ENCODE peak calls at places on chromosomes 2 and 18, in seven cellular contexts. J is WTC11, F is heart left ventricle, T is MM.1S, B is Calu3, Z is epithelial cell of esophagus, H is mucosa of descending colon. C is an unnamed sample.

GRCh38 chr2:240299710-240300068 is 135.8 kb upstream of the GPC1 start:
- DNase-seq in J (no peak), F (no peak), T (no peak), B (no peak), Z (no peak), H (no peak), C (no peak)

GRCh38 chr2:230903251-230904150 is 21.5 kb downstream of the GPR55 start:
- DNase-seq in J (no peak), F (no peak), T (peak; percentile 14), B (no peak), Z (no peak), H (peak; percentile 17), C (no peak)

GRCh38 chr2:86107031-86107430 is 996 bp downstream of the PTCD3 start:
- DNase-seq in J (no peak), F (no peak), T (peak; percentile 75), B (no peak), Z (peak; percentile 2), H (no peak), C (no peak)

GRCh38 chr2:179744341-179744740 is 117.1 kb downstream of the ZNF385B start:
- DNase-seq in J (no peak), F (no peak), T (no peak), B (no peak), Z (no peak), H (no peak), C (no peak)

GRCh38 chr2:182220318-182220717 is 206.5 kb downstream of the PDE1A start:
- DNase-seq in J (no peak), F (no peak), T (no peak), B (no peak), Z (no peak), H (no peak), C (no peak)

GRCh38 chr2:27762951-27763906 is 8.3 kb upstream of the MRPL33 start:
- DNase-seq in J (no peak), F (no peak), T (no peak), B (no peak), Z (no peak), H (no peak), C (no peak)

GRCh38 chr2:204049635-204050034 is 113.1 kb downstream of the ICOS start:
- DNase-seq in J (no peak), F (no peak), T (peak; percentile 83), B (no peak), Z (no peak), H (no peak), C (no peak)

GRCh38 chr2:26970244-26970927 is at the start of gene MAPRE3:
- DNase-seq in J (peak; percentile 97), F (peak; percentile 79), T (peak; percentile 76), B (peak; percentile 86), Z (peak; percentile 74), H (peak; percentile 89), C (peak; percentile 89)

GRCh38 chr18:37987901-37988300 is 422.3 kb upstream of the CELF4 start:
- DNase-seq in J (no peak), F (no peak), T (no peak), B (no peak), Z (no peak), H (no peak), C (no peak)

GRCh38 chr2:132971310-132972061 is 301.5 kb upstream of the LYPD1 start:
- DNase-seq in J (no peak), F (no peak), T (no peak), B (no peak), Z (no peak), H (no peak), C (no peak)

GRCh38 chr2:190646780-190647626 is 1.9 kb upstream of the NAB1 start:
- DNase-seq in J (no peak), F (no peak), T (no peak), B (no peak), Z (no peak), H (no peak), C (no peak)

DNA sequence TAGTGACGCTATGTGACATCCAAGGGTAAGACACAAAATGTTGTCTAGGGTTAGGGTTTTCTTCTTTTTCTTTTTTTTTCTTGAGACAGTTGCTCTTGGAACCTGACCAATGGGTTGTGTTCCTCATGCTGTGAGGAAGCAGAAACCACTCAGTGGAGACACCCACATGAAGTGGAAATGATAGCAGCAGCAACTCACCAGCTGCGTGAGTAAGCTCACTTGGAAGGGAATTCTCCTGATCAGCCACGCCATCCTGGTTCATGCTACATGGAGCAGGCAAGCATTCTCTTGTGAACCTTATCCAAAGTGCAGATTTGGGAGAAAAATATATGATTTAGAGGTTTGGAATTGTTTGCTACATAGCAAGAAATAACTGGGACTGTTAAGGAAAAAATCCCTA is 863.7 kb downstream of the EPHA4 start:
- DNase-seq in J (no peak), F (no peak), T (no peak), B (no peak), Z (peak; percentile 8), H (no peak), C (no peak)
- TF ChIP-seq CTCF in J (no peak), F (no peak), T (no peak), B (no peak), Z (no peak), H (no peak), C (no peak)

GRCh38 chr18:63888473-63889190 is 1.1 kb downstream of the SERPINB2 start:
- DNase-seq in J (no peak), F (no peak), T (no peak), B (peak; percentile 25), Z (peak; percentile 70), H (no peak), C (no peak)

GRCh38 chr18:63890226-63890949 is 2.9 kb downstream of the SERPINB2 start:
- DNase-seq in J (no peak), F (no peak), T (no peak), B (no peak), Z (peak; percentile 53), H (no peak), C (no peak)

GRCh38 chr18:63892544-63892943 is 5.0 kb downstream of the SERPINB2 start:
- DNase-seq in J (no peak), F (no peak), T (no peak), B (no peak), Z (peak; percentile 67), H (no peak), C (no peak)

GRCh38 chr18:63889641-63890040 is 2.1 kb downstream of the SERPINB2 start:
- DNase-seq in J (no peak), F (no peak), T (no peak), B (no peak), Z (no peak), H (no peak), C (no peak)

DNA sequence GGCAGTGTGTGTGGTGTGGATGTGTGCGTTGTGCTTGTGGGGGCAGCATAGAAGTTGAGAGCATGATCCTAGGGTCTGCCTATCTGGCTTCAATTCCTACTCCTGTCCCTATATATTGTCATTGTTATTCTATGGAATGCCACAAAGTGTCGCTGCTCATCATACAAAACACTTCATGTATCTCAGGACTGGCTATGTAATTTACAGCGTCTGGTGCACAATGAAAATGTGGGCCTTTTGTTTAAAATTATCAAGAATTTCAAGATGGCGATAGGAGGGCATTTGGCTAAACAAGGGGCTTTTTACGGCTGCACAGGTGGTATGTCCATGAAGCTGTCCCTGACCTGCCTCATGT is 3.4 kb downstream of the SERPINB2 start:
- DNase-seq in J (no peak), F (no peak), T (no peak), B (no peak), Z (no peak), H (no peak), C (no peak)
- TF ChIP-seq CTCF in J (no peak), F (no peak), T (peak; percentile 39), B (no peak), Z (peak; percentile 26), H (no peak), C (no peak)

DNA sequence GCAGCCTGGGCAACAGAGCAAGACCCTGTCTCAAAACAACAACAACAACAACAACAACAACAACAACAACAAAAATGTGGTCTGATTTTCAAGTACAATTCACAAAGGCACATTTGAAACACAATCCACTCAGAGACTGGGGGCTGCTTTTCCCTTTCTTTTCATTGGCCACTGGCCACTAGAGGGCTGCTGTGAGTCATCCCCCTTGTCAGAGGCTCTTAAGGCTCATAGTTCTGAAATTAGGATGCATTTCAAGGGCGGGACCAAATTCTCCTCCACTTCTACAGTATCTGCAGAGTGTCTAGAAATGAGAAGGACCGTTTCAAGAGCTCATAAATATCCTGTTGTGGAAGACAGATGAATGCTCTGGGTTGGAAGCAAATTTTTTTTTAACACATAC is 285.4 kb downstream of the NRXN1 start:
- DNase-seq in J (peak; percentile 65), F (no peak), T (peak; percentile 42), B (peak; percentile 35), Z (peak; percentile 42), H (no peak), C (peak; percentile 42)
- TF ChIP-seq CTCF in J (peak; percentile 66), F (no peak), T (peak; percentile 79), B (peak; percentile 58), Z (peak; percentile 63), H (no peak), C (peak; percentile 46)

DNA sequence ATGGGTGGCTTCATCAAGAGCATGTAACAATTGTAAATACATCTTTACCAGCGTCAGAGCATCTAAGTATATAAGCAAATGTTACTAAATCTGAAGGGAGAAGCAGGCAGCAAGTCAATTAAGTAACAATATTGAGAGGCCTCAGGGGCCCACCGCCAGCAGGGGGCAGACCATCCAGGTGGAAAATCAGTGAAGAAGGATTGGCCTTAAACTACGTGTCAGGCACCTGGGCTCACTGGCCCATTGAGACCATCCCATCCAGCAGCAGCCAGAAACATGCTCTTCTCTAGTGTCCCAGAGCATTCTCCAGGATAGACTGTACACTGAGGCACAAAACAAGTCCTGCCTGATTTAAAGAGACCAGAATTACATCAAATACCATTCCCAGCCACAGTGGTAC is 96.2 kb upstream of the SNTG2 start:
- DNase-seq in J (peak; percentile 87), F (no peak), T (no peak), B (peak; percentile 13), Z (no peak), H (peak; percentile 78), C (no peak)
- TF ChIP-seq CTCF in J (peak; percentile 83), F (peak; percentile 57), T (peak; percentile 26), B (no peak), Z (no peak), H (peak; percentile 44), C (no peak)